ENCODE peak calls at places on chromosome 4, in four cellular contexts. I is foreskin fibroblast, Q is psoas muscle, P is hepatocyte. M is an unnamed sample.

GRCh38 chr4:88964450-88964849 is 92.5 kb downstream of the FAM13A start:
- DNase-seq in P (no peak), Q (no peak), I (peak), M (no peak)

GRCh38 chr4:172411180-172411579 is 598.0 kb downstream of the GALNTL6 start:
- DNase-seq in P (no peak), Q (no peak), I (peak), M (no peak)

GRCh38 chr4:105659190-105659589 is 49.3 kb downstream of the INTS12 start:
- DNase-seq in P (no peak), Q (no peak), I (no peak), M (no peak)

GRCh38 chr4:34893382-34893781 is 1350.9 kb downstream of the ARAP2 start:
- DNase-seq in Q (no peak), P (no peak), I (no peak), M (no peak)

GRCh38 chr4:142567199-142567598 is 278.9 kb downstream of the INPP4B start:
- DNase-seq in I (no peak), P (peak), Q (no peak), M (no peak)

GRCh38 chr4:81472249-81473085 is 760 bp upstream of the RASGEF1B start:
- DNase-seq in P (peak), I (peak), Q (no peak), M (no peak)

GRCh38 chr4:81807927-81808672 is 336.4 kb upstream of the RASGEF1B start:
- DNase-seq in I (no peak), P (no peak), Q (no peak), M (peak)

GRCh38 chr4:88366460-88366859 is 12.2 kb upstream of the HERC6 start:
- DNase-seq in I (no peak), Q (no peak), P (no peak), M (no peak)

GRCh38 chr4:38902695-38903094 is 35.1 kb downstream of the FAM114A1 start:
- DNase-seq in I (no peak), P (peak), Q (no peak), M (no peak)

GRCh38 chr4:73944061-73944875 is 37.6 kb downstream of the PF4 start:
- DNase-seq in Q (peak), P (peak), I (peak), M (peak)
- H3K4me3 ChIP-seq in Q (peak), P (peak), I (peak), M (peak)

GRCh38 chr4:1216869-1217294 is 32.0 kb downstream of the CTBP1 start:
- DNase-seq in P (no peak), I (no peak), Q (peak), M (no peak)
- H3K4me3 ChIP-seq in P (no peak), I (no peak), Q (no peak), M (no peak)

GRCh38 chr4:71870456-71870855 is 86.6 kb upstream of the GC start:
- DNase-seq in P (no peak), Q (no peak), I (no peak), M (no peak)
- H3K4me3 ChIP-seq in P (no peak), Q (no peak), I (no peak), M (no peak)

GRCh38 chr4:40322853-40323252 is 12.3 kb upstream of the CHRNA9 start:
- DNase-seq in Q (no peak), P (peak), I (no peak), M (no peak)
- H3K4me3 ChIP-seq in Q (no peak), P (no peak), I (no peak), M (no peak)

GRCh38 chr4:69977582-69977981 is 12.1 kb upstream of the CSN2 start:
- DNase-seq in P (no peak), I (no peak), Q (no peak), M (no peak)
- H3K4me3 ChIP-seq in P (no peak), I (no peak), Q (no peak), M (no peak)

DNA sequence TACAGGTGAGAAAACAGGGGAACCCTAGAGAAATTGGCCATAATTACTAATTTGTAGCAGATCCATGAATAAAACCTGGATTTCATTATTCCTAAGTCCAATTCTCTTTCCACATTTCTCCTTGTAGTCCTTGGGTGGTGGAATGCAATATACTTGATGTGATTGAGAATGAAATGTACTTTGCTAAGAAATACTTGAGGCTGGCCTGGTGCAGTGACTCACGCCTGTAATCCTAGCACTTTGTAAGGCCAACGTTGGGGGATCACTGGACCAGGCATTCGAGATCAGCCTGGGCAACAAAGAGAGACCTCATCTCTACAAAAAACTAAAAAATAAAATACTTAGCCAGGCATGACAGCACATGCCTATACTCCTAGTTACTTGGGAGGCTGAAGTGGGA is 15.9 kb downstream of the TMEM184C start:
- DNase-seq in P (no peak), Q (no peak), I (peak), M (no peak)
- H3K4me3 ChIP-seq in P (no peak), Q (no peak), I (no peak), M (no peak)

DNA sequence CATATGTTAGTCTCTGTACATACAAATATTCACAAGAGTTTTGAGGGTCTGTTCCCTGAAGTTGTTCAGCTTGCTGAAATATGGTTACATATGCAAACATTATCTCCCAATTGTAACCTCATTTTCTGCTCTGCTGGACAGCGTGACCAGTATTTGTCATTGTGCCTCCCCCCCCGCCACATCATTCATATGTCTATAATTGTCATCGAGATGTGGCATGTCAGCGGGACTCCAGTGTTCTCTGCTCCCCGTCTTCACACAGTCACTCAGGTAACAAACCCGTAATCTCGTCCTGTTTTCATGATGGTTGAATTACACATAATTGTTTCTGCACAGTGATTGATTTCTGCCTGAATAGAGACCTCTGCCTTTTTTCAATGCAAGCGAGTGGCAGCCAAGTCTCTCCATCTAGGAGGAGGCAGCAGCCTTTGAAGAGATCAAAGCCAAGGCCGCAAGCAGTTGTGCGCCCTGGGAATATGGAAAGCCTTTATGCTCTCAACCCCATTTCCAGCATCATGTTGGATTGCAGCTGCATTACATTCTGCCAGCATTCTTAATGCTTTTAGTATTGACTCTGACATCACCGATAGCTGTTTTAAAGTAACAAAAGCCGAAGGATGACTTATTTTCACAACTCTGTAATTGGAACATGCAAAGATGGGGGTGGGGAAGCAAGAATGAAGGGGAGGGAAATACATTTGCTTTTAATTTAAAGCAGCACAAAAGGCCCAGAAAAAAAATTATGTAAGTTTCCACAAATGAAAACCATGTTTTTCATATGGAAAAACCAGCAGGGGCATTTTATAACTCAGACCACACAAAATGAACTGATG is 27.3 kb downstream of the LEF1 start:
- DNase-seq in P (no peak), I (peak), Q (no peak), M (no peak)
- H3K4me3 ChIP-seq in P (no peak), I (no peak), Q (no peak), M (no peak)

M was measured in pancreas.